ENCODE peak calls at places on chromosome 7, in six cellular contexts. One of them, this sample, is unnamed. For H3K4me1, H3K9me3 and H3K27me3, the result is how much of the 10 kb centered on the place peaks cover.

GRCh38 chr7:138875794-138876193 is 77.8 kb upstream of the ATP6V0A4 start:
- DNase-seq in hepatocyte: no peak
- DNase-seq in naive thymus-derived CD4-positive, alpha-beta T cell: peak
- DNase-seq in PC-3: peak
- DNase-seq in CD8-positive, alpha-beta memory T cell: peak
- DNase-seq in right cardiac atrium: no peak
- DNase-seq in this sample: no peak

GRCh38 chr7:112905413-112905812 is 115.2 kb upstream of the TMEM168 start:
- DNase-seq in hepatocyte: no peak
- DNase-seq in naive thymus-derived CD4-positive, alpha-beta T cell: no peak
- DNase-seq in PC-3: no peak
- DNase-seq in right cardiac atrium: no peak
- DNase-seq in CD8-positive, alpha-beta memory T cell: no peak
- DNase-seq in this sample: no peak

GRCh38 chr7:27112960-27113949 is 10.8 kb upstream of the HOXA2 start:
- DNase-seq in naive thymus-derived CD4-positive, alpha-beta T cell: no peak
- DNase-seq in hepatocyte: peak
- DNase-seq in right cardiac atrium: no peak
- DNase-seq in CD8-positive, alpha-beta memory T cell: no peak
- DNase-seq in PC-3: peak
- DNase-seq in this sample: no peak

GRCh38 chr7:140079121-140079536 is 16.4 kb upstream of the PARP12 start:
- DNase-seq in CD8-positive, alpha-beta memory T cell: no peak
- DNase-seq in PC-3: peak
- DNase-seq in naive thymus-derived CD4-positive, alpha-beta T cell: no peak
- DNase-seq in right cardiac atrium: no peak
- DNase-seq in hepatocyte: peak
- DNase-seq in this sample: peak

GRCh38 chr7:97009753-97010732 is 4.7 kb downstream of the DLX6 start:
- DNase-seq in CD8-positive, alpha-beta memory T cell: no peak
- DNase-seq in right cardiac atrium: no peak
- DNase-seq in naive thymus-derived CD4-positive, alpha-beta T cell: no peak
- DNase-seq in PC-3: no peak
- DNase-seq in hepatocyte: no peak
- DNase-seq in this sample: no peak

GRCh38 chr7:1136841-1137516 is 23.0 kb downstream of the ZFAND2A start:
- DNase-seq in hepatocyte: no peak
- DNase-seq in PC-3: peak
- DNase-seq in right cardiac atrium: no peak
- DNase-seq in naive thymus-derived CD4-positive, alpha-beta T cell: no peak
- DNase-seq in CD8-positive, alpha-beta memory T cell: no peak
- DNase-seq in this sample: peak

GRCh38 chr7:116741625-116742316 is 69.8 kb downstream of the MET start:
- DNase-seq in hepatocyte: no peak
- DNase-seq in PC-3: no peak
- DNase-seq in naive thymus-derived CD4-positive, alpha-beta T cell: no peak
- DNase-seq in right cardiac atrium: no peak
- DNase-seq in CD8-positive, alpha-beta memory T cell: no peak
- DNase-seq in this sample: no peak

GRCh38 chr7:106870983-106871410 is 5.9 kb downstream of the PIK3CG start:
- DNase-seq in PC-3: no peak
- DNase-seq in CD8-positive, alpha-beta memory T cell: no peak
- DNase-seq in naive thymus-derived CD4-positive, alpha-beta T cell: no peak
- DNase-seq in hepatocyte: no peak
- DNase-seq in right cardiac atrium: no peak
- DNase-seq in this sample: no peak

GRCh38 chr7:9026121-9026520 is 592.7 kb downstream of the NXPH1 start:
- DNase-seq in PC-3: no peak
- DNase-seq in CD8-positive, alpha-beta memory T cell: no peak
- DNase-seq in hepatocyte: no peak
- DNase-seq in naive thymus-derived CD4-positive, alpha-beta T cell: no peak
- DNase-seq in right cardiac atrium: no peak
- DNase-seq in this sample: no peak

GRCh38 chr7:29962035-29962434 is 27.6 kb downstream of the SCRN1 start:
- DNase-seq in PC-3: no peak
- DNase-seq in naive thymus-derived CD4-positive, alpha-beta T cell: no peak
- DNase-seq in CD8-positive, alpha-beta memory T cell: no peak
- DNase-seq in right cardiac atrium: no peak
- DNase-seq in hepatocyte: no peak
- DNase-seq in this sample: no peak

GRCh38 chr7:22726345-22726848 is 603 bp upstream of the IL6 start:
- DNase-seq in PC-3: peak
- DNase-seq in naive thymus-derived CD4-positive, alpha-beta T cell: peak
- DNase-seq in hepatocyte: peak
- DNase-seq in CD8-positive, alpha-beta memory T cell: peak
- DNase-seq in right cardiac atrium: peak
- DNase-seq in this sample: peak

GRCh38 chr7:129788993-129789392 is 163.8 kb downstream of the UBE2H start:
- DNase-seq in naive thymus-derived CD4-positive, alpha-beta T cell: no peak
- DNase-seq in hepatocyte: no peak
- DNase-seq in CD8-positive, alpha-beta memory T cell: no peak
- DNase-seq in PC-3: no peak
- DNase-seq in right cardiac atrium: no peak
- DNase-seq in this sample: no peak

GRCh38 chr7:39069046-39069445 is 91.3 kb downstream of the POU6F2 start:
- DNase-seq in hepatocyte: no peak
- DNase-seq in right cardiac atrium: no peak
- DNase-seq in CD8-positive, alpha-beta memory T cell: no peak
- DNase-seq in naive thymus-derived CD4-positive, alpha-beta T cell: no peak
- DNase-seq in PC-3: no peak
- DNase-seq in this sample: no peak

GRCh38 chr7:147567043-147567442 is 1023.5 kb upstream of the C7orf33 start:
- DNase-seq in naive thymus-derived CD4-positive, alpha-beta T cell: no peak
- DNase-seq in PC-3: no peak
- DNase-seq in CD8-positive, alpha-beta memory T cell: no peak
- DNase-seq in hepatocyte: no peak
- DNase-seq in right cardiac atrium: no peak
- DNase-seq in this sample: no peak

GRCh38 chr7:138663741-138664710 is 37.1 kb downstream of the SVOPL start:
- DNase-seq in PC-3: peak
- DNase-seq in naive thymus-derived CD4-positive, alpha-beta T cell: no peak
- DNase-seq in right cardiac atrium: no peak
- DNase-seq in hepatocyte: peak
- DNase-seq in CD8-positive, alpha-beta memory T cell: peak
- DNase-seq in this sample: peak

GRCh38 chr7:134778941-134779740 is at the start of gene CALD1:
- DNase-seq in right cardiac atrium: peak
- DNase-seq in naive thymus-derived CD4-positive, alpha-beta T cell: no peak
- DNase-seq in CD8-positive, alpha-beta memory T cell: no peak
- DNase-seq in hepatocyte: peak
- DNase-seq in PC-3: peak
- DNase-seq in this sample: peak

GRCh38 chr7:76294344-76295024 is 8.0 kb upstream of the HSPB1 start:
- DNase-seq in PC-3: peak
- DNase-seq in hepatocyte: peak
- DNase-seq in right cardiac atrium: peak
- DNase-seq in CD8-positive, alpha-beta memory T cell: no peak
- DNase-seq in naive thymus-derived CD4-positive, alpha-beta T cell: no peak
- DNase-seq in this sample: peak

GRCh38 chr7:123023126-123023525 is 27.6 kb upstream of the TAS2R16 start:
- DNase-seq in CD8-positive, alpha-beta memory T cell: no peak
- DNase-seq in hepatocyte: no peak
- DNase-seq in naive thymus-derived CD4-positive, alpha-beta T cell: no peak
- DNase-seq in right cardiac atrium: no peak
- DNase-seq in PC-3: peak
- DNase-seq in this sample: no peak

GRCh38 chr7:139232377-139232717 is 1.3 kb downstream of the UBN2 start:
- DNase-seq in naive thymus-derived CD4-positive, alpha-beta T cell: peak
- DNase-seq in hepatocyte: no peak
- DNase-seq in PC-3: no peak
- DNase-seq in CD8-positive, alpha-beta memory T cell: no peak
- DNase-seq in right cardiac atrium: no peak
- DNase-seq in this sample: no peak

GRCh38 chr7:151565541-151565940 is 45.8 kb upstream of the RHEB start:
- DNase-seq in hepatocyte: no peak
- DNase-seq in naive thymus-derived CD4-positive, alpha-beta T cell: no peak
- DNase-seq in PC-3: peak
- DNase-seq in right cardiac atrium: no peak
- DNase-seq in CD8-positive, alpha-beta memory T cell: no peak
- DNase-seq in this sample: no peak

GRCh38 chr7:55144333-55144954 is 125.6 kb downstream of the EGFR start:
- DNase-seq in PC-3: no peak
- DNase-seq in right cardiac atrium: no peak
- DNase-seq in naive thymus-derived CD4-positive, alpha-beta T cell: no peak
- DNase-seq in hepatocyte: no peak
- DNase-seq in CD8-positive, alpha-beta memory T cell: no peak
- DNase-seq in this sample: no peak

GRCh38 chr7:21651697-21652096 is 108.9 kb downstream of the DNAH11 start:
- DNase-seq in PC-3: no peak
- DNase-seq in CD8-positive, alpha-beta memory T cell: no peak
- DNase-seq in naive thymus-derived CD4-positive, alpha-beta T cell: no peak
- DNase-seq in hepatocyte: no peak
- DNase-seq in right cardiac atrium: no peak
- DNase-seq in this sample: no peak

GRCh38 chr7:71633571-71634008 is 501.6 kb downstream of the GALNT17 start:
- DNase-seq in naive thymus-derived CD4-positive, alpha-beta T cell: no peak
- DNase-seq in right cardiac atrium: no peak
- DNase-seq in CD8-positive, alpha-beta memory T cell: no peak
- DNase-seq in PC-3: peak
- DNase-seq in hepatocyte: peak
- DNase-seq in this sample: no peak

GRCh38 chr7:19851504-19851903 is 78.1 kb upstream of the TMEM196 start:
- DNase-seq in PC-3: peak
- DNase-seq in hepatocyte: no peak
- DNase-seq in CD8-positive, alpha-beta memory T cell: no peak
- DNase-seq in right cardiac atrium: no peak
- DNase-seq in naive thymus-derived CD4-positive, alpha-beta T cell: no peak
- DNase-seq in this sample: no peak

GRCh38 chr7:20519641-20520040 is 95.8 kb upstream of the ABCB5 start:
- DNase-seq in naive thymus-derived CD4-positive, alpha-beta T cell: no peak
- DNase-seq in hepatocyte: no peak
- DNase-seq in PC-3: no peak
- DNase-seq in CD8-positive, alpha-beta memory T cell: no peak
- DNase-seq in right cardiac atrium: no peak
- DNase-seq in this sample: no peak

GRCh38 chr7:21013765-21014502 is 227.2 kb upstream of the SP8 start:
- DNase-seq in naive thymus-derived CD4-positive, alpha-beta T cell: no peak
- DNase-seq in CD8-positive, alpha-beta memory T cell: no peak
- DNase-seq in hepatocyte: no peak
- DNase-seq in PC-3: peak
- DNase-seq in right cardiac atrium: no peak
- DNase-seq in this sample: no peak

GRCh38 chr7:98470131-98470985 is 69.5 kb upstream of the BAIAP2L1 start:
- DNase-seq in CD8-positive, alpha-beta memory T cell: no peak
- DNase-seq in hepatocyte: peak
- DNase-seq in naive thymus-derived CD4-positive, alpha-beta T cell: no peak
- DNase-seq in PC-3: peak
- DNase-seq in right cardiac atrium: peak
- DNase-seq in this sample: no peak

GRCh38 chr7:133529861-133530260 is 277.0 kb downstream of the EXOC4 start:
- DNase-seq in PC-3: no peak
- DNase-seq in CD8-positive, alpha-beta memory T cell: no peak
- DNase-seq in naive thymus-derived CD4-positive, alpha-beta T cell: no peak
- DNase-seq in hepatocyte: no peak
- DNase-seq in right cardiac atrium: no peak
- DNase-seq in this sample: no peak

GRCh38 chr7:2452074-2452507 is 24.1 kb downstream of the GRIFIN start:
- DNase-seq in CD8-positive, alpha-beta memory T cell: no peak
- DNase-seq in naive thymus-derived CD4-positive, alpha-beta T cell: no peak
- DNase-seq in hepatocyte: peak
- DNase-seq in PC-3: no peak
- DNase-seq in right cardiac atrium: no peak
- DNase-seq in this sample: no peak

GRCh38 chr7:44750424-44750823 is 1.8 kb downstream of the ZMIZ2 start:
- DNase-seq in right cardiac atrium: no peak
- DNase-seq in naive thymus-derived CD4-positive, alpha-beta T cell: no peak
- DNase-seq in PC-3: no peak
- DNase-seq in CD8-positive, alpha-beta memory T cell: no peak
- DNase-seq in hepatocyte: no peak
- DNase-seq in this sample: no peak
- H3K4me1 ChIP-seq in right cardiac atrium: under half
- H3K4me1 ChIP-seq in naive thymus-derived CD4-positive, alpha-beta T cell: under half
- H3K4me1 ChIP-seq in PC-3: under half
- H3K4me1 ChIP-seq in CD8-positive, alpha-beta memory T cell: half or more
- H3K4me1 ChIP-seq in hepatocyte: under half
- H3K4me1 ChIP-seq in this sample: under half

GRCh38 chr7:83130623-83131545 is 31.8 kb downstream of the PCLO start:
- DNase-seq in right cardiac atrium: no peak
- DNase-seq in PC-3: peak
- DNase-seq in CD8-positive, alpha-beta memory T cell: no peak
- DNase-seq in hepatocyte: no peak
- DNase-seq in naive thymus-derived CD4-positive, alpha-beta T cell: no peak
- DNase-seq in this sample: no peak
- H3K9me3 ChIP-seq in right cardiac atrium: under half
- H3K9me3 ChIP-seq in PC-3: under half
- H3K9me3 ChIP-seq in CD8-positive, alpha-beta memory T cell: under half
- H3K9me3 ChIP-seq in hepatocyte: under half
- H3K9me3 ChIP-seq in naive thymus-derived CD4-positive, alpha-beta T cell: under half
- H3K9me3 ChIP-seq in this sample: under half

GRCh38 chr7:101893326-101894085 is 76.1 kb downstream of the CUX1 start:
- DNase-seq in right cardiac atrium: no peak
- DNase-seq in naive thymus-derived CD4-positive, alpha-beta T cell: no peak
- DNase-seq in hepatocyte: no peak
- DNase-seq in PC-3: no peak
- DNase-seq in CD8-positive, alpha-beta memory T cell: no peak
- DNase-seq in this sample: no peak
- H3K27me3 ChIP-seq in right cardiac atrium: under half
- H3K27me3 ChIP-seq in naive thymus-derived CD4-positive, alpha-beta T cell: under half
- H3K27me3 ChIP-seq in hepatocyte: under half
- H3K27me3 ChIP-seq in PC-3: under half
- H3K27me3 ChIP-seq in CD8-positive, alpha-beta memory T cell: under half
- H3K27me3 ChIP-seq in this sample: under half

GRCh38 chr7:44622342-44623151 is 16.1 kb downstream of the OGDH start:
- DNase-seq in right cardiac atrium: no peak
- DNase-seq in hepatocyte: peak
- DNase-seq in naive thymus-derived CD4-positive, alpha-beta T cell: no peak
- DNase-seq in CD8-positive, alpha-beta memory T cell: no peak
- DNase-seq in PC-3: no peak
- DNase-seq in this sample: no peak

GRCh38 chr7:44624306-44624705 is 17.9 kb downstream of the OGDH start:
- DNase-seq in naive thymus-derived CD4-positive, alpha-beta T cell: no peak
- DNase-seq in CD8-positive, alpha-beta memory T cell: no peak
- DNase-seq in hepatocyte: no peak
- DNase-seq in PC-3: no peak
- DNase-seq in right cardiac atrium: no peak
- DNase-seq in this sample: no peak

GRCh38 chr7:44625899-44626511 is 19.6 kb downstream of the OGDH start:
- DNase-seq in naive thymus-derived CD4-positive, alpha-beta T cell: no peak
- DNase-seq in hepatocyte: no peak
- DNase-seq in CD8-positive, alpha-beta memory T cell: no peak
- DNase-seq in PC-3: no peak
- DNase-seq in right cardiac atrium: no peak
- DNase-seq in this sample: no peak

GRCh38 chr7:44629825-44630580 is 23.6 kb downstream of the OGDH start:
- DNase-seq in naive thymus-derived CD4-positive, alpha-beta T cell: no peak
- DNase-seq in hepatocyte: no peak
- DNase-seq in CD8-positive, alpha-beta memory T cell: no peak
- DNase-seq in PC-3: no peak
- DNase-seq in right cardiac atrium: no peak
- DNase-seq in this sample: no peak

DNA sequence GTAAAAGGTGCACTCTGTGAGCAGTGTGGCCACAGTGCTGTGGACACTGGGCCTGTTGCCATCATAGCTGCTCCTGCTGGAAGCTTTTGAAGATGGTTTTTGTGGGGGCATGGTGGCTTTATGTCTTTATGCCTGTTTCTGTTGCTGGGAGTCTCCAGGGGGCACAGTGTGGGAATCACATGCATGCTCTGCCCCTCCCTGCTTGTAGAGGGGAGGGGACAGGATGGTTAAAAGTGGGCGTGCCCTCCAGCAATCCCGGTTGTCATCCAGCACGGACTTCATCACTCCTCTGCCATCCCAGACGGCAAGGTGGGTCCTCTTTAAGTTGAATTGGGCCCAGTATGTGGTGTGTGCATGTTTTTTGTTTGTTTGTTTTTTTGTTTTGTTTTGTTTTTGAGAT is 20.2 kb downstream of the OGDH start:
- DNase-seq in naive thymus-derived CD4-positive, alpha-beta T cell: no peak
- DNase-seq in PC-3: no peak
- DNase-seq in CD8-positive, alpha-beta memory T cell: no peak
- DNase-seq in hepatocyte: no peak
- DNase-seq in right cardiac atrium: no peak
- DNase-seq in this sample: no peak
- H3K4me1 ChIP-seq in naive thymus-derived CD4-positive, alpha-beta T cell: under half
- H3K4me1 ChIP-seq in PC-3: under half
- H3K4me1 ChIP-seq in CD8-positive, alpha-beta memory T cell: half or more
- H3K4me1 ChIP-seq in hepatocyte: under half
- H3K4me1 ChIP-seq in right cardiac atrium: under half
- H3K4me1 ChIP-seq in this sample: under half

This sample was measured in HAP-1.